ENCODE peak calls at places on chromosome 4, in six cellular contexts. K is HepG2, I is GM12892, S is H1, F is GM12878, B is K562. D is an unnamed sample.

GRCh38 chr4:118682928-118683327 is 2.3 kb upstream of the METTL14 start:
- DNase-seq in S (no peak), I (no peak), B (peak; percentile 43), F (no peak), K (peak; percentile 30), D (no peak)

GRCh38 chr4:15938182-15938581 is 358 bp downstream of the FGFBP1 start:
- DNase-seq in I (no peak), S (no peak), F (no peak), B (no peak), K (no peak), D (no peak)

GRCh38 chr4:3302164-3302785 is 9.5 kb downstream of the RGS12 start:
- DNase-seq in F (peak; percentile 21), S (no peak), K (no peak), B (no peak), I (peak; percentile 41), D (peak; percentile 53)

GRCh38 chr4:95155759-95156451 is 392.9 kb downstream of the UNC5C start:
- DNase-seq in S (no peak), I (no peak), K (peak; percentile 13), B (peak; percentile 39), F (no peak), D (no peak)

GRCh38 chr4:184168406-184169019 is 49.2 kb downstream of the ENPP6 start:
- DNase-seq in B (peak; percentile 80), K (peak; percentile 26), I (peak; percentile 78), F (no peak), S (peak; percentile 77), D (peak; percentile 75)

GRCh38 chr4:166290426-166290825 is 417.4 kb downstream of the TLL1 start:
- DNase-seq in F (no peak), B (no peak), S (no peak), I (no peak), K (no peak), D (no peak)

GRCh38 chr4:85741921-85742591 is 267.1 kb downstream of the ARHGAP24 start:
- DNase-seq in F (no peak), S (no peak), B (no peak), K (no peak), I (no peak), D (no peak)

GRCh38 chr4:3346146-3346545 is 53.3 kb downstream of the RGS12 start:
- DNase-seq in I (no peak), F (peak; percentile 30), S (no peak), K (peak; percentile 81), B (peak; percentile 68), D (peak; percentile 57)

GRCh38 chr4:21307709-21308108 is 607.5 kb downstream of the PACRGL start:
- DNase-seq in K (no peak), F (no peak), B (no peak), I (no peak), S (no peak), D (no peak)

GRCh38 chr4:143961084-143961483 is 55.7 kb upstream of the GYPE start:
- DNase-seq in I (no peak), K (no peak), S (no peak), F (no peak), B (peak; percentile 6), D (no peak)

GRCh38 chr4:184406915-184407314 is 67.4 kb downstream of the IRF2 start:
- DNase-seq in F (no peak), K (no peak), S (no peak), I (no peak), B (no peak), D (no peak)

GRCh38 chr4:42654606-42655005 is 2.3 kb downstream of the ATP8A1 start:
- DNase-seq in S (no peak), F (no peak), K (peak; percentile 6), B (no peak), I (no peak), D (no peak)

GRCh38 chr4:76036855-76037254 is 985 bp upstream of the CXCL11 start:
- DNase-seq in F (no peak), K (no peak), B (no peak), I (no peak), S (no peak), D (no peak)

GRCh38 chr4:7766661-7767345 is 172.9 kb downstream of the AFAP1 start:
- DNase-seq in B (no peak), F (no peak), S (no peak), K (no peak), I (no peak), D (no peak)

GRCh38 chr4:139628184-139629012 is 37.2 kb upstream of the MGST2 start:
- DNase-seq in K (no peak), I (no peak), F (no peak), B (no peak), S (no peak), D (no peak)

GRCh38 chr4:1746265-1746691 is 25.0 kb downstream of the TACC3 start:
- DNase-seq in F (no peak), S (peak; percentile 85), K (peak; percentile 82), B (peak; percentile 90), I (peak; percentile 87), D (peak; percentile 93)

GRCh38 chr4:55906999-55907398 is 41.7 kb upstream of the CEP135 start:
- DNase-seq in S (no peak), B (no peak), I (no peak), F (no peak), K (no peak), D (no peak)

GRCh38 chr4:36004231-36004851 is 240.0 kb downstream of the ARAP2 start:
- DNase-seq in K (no peak), B (no peak), F (no peak), I (no peak), S (no peak), D (no peak)

GRCh38 chr4:186158021-186158859 is 33.1 kb upstream of the CYP4V2 start:
- DNase-seq in K (no peak), I (no peak), F (no peak), B (no peak), S (no peak), D (no peak)

GRCh38 chr4:160038560-160038959 is 935.7 kb downstream of the RAPGEF2 start:
- DNase-seq in B (no peak), K (no peak), S (no peak), I (no peak), F (no peak), D (no peak)

GRCh38 chr4:40350627-40351227 is 15.6 kb downstream of the CHRNA9 start:
- DNase-seq in K (no peak), F (no peak), I (no peak), S (no peak), B (no peak), D (no peak)

GRCh38 chr4:105709081-105709450 is 482 bp downstream of the GSTCD start:
- DNase-seq in F (no peak), I (peak; percentile 11), S (no peak), K (peak; percentile 10), B (no peak), D (no peak)

GRCh38 chr4:16916719-16917337 is 18.4 kb upstream of the LDB2 start:
- DNase-seq in K (peak; percentile 63), S (peak; percentile 90), F (peak; percentile 47), B (peak; percentile 81), I (peak; percentile 34), D (peak; percentile 48)

GRCh38 chr4:168139336-168139735 is 47.0 kb downstream of the ANXA10 start:
- DNase-seq in F (no peak), K (no peak), S (no peak), I (no peak), B (no peak), D (no peak)

GRCh38 chr4:42786350-42787070 is 106.0 kb upstream of the GRXCR1 start:
- DNase-seq in S (no peak), I (no peak), K (no peak), B (no peak), F (no peak), D (no peak)

GRCh38 chr4:113832795-113833194 is 71.3 kb upstream of the CAMK2D start:
- DNase-seq in I (no peak), S (no peak), K (no peak), B (no peak), F (no peak), D (no peak)

GRCh38 chr4:77586953-77587383 is 18.7 kb upstream of the CXCL13 start:
- DNase-seq in S (no peak), B (no peak), K (no peak), F (peak; percentile 88), I (peak; percentile 29), D (peak; percentile 26)
- TF ChIP-seq TAF1 in S (no peak), B (no peak), K (no peak), F (no peak), I (no peak), D (no peak)

DNA sequence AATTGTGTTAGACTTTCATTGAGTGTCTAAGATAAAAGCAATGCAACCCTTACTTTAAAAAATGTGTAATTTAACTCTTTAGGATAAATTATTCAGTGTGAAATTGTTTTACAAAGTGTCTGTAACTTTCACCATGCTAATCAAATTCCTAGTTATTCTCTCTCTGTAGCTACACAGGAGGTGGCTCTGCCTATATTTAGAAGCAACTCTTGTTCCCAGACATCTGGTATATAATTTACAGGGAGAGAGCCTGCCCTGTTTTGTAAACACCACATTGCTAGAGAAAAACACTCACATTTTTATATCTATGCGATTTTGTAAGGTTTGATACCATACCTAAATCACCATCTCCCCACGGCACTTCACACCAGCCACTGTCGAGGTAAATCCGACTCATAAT is 35.4 kb upstream of the SPATA4 start:
- DNase-seq in F (no peak), K (no peak), S (no peak), I (no peak), B (no peak), D (no peak)
- TF ChIP-seq POLR2A in F (no peak), K (no peak), S (no peak), I (no peak), B (no peak), D (no peak)

GRCh38 chr4:73704314-73705055 is 35.9 kb upstream of the CXCL8 start:
- DNase-seq in B (peak; percentile 28), I (no peak), S (no peak), F (no peak), K (peak; percentile 48), D (no peak)
- TF ChIP-seq POLR2AphosphoS5 in B (peak; percentile 45), I (no peak), S (no peak), F (no peak), K (no peak), D (no peak)

GRCh38 chr4:150664935-150665334 is 83.0 kb downstream of the MAB21L2 start:
- DNase-seq in I (no peak), B (no peak), S (no peak), F (no peak), K (peak; percentile 7), D (no peak)
- TF ChIP-seq TAF1 in I (no peak), B (no peak), S (no peak), F (no peak), K (no peak), D (no peak)

GRCh38 chr4:26858035-26858918 is 2.4 kb upstream of the STIM2 start:
- DNase-seq in I (no peak), B (no peak), F (no peak), K (no peak), S (no peak), D (no peak)

GRCh38 chr4:26858947-26859401 is 1.7 kb upstream of the STIM2 start:
- DNase-seq in F (no peak), I (no peak), S (no peak), B (no peak), K (no peak), D (no peak)

GRCh38 chr4:26859762-26860156 is 882 bp upstream of the STIM2 start:
- DNase-seq in I (no peak), B (no peak), S (no peak), F (no peak), K (no peak), D (no peak)

GRCh38 chr4:26856906-26857277 is 3.7 kb upstream of the STIM2 start:
- DNase-seq in S (no peak), I (no peak), F (no peak), B (no peak), K (no peak), D (no peak)

GRCh38 chr4:26857278-26858034 is 3.2 kb upstream of the STIM2 start:
- DNase-seq in I (peak; percentile 76), F (peak; percentile 53), S (peak; percentile 36), B (peak; percentile 91), K (peak; percentile 58), D (peak; percentile 78)
- TF ChIP-seq POLR2A in I (peak; percentile 84), F (peak; percentile 83), S (no peak), B (peak; percentile 83), K (no peak), D (peak; percentile 58)

GRCh38 chr4:87409420-87409939 is 12.9 kb upstream of the NUDT9 start:
- DNase-seq in I (no peak), K (peak; percentile 89), S (no peak), F (no peak), B (no peak), D (no peak)
- TF ChIP-seq POLR2AphosphoS5 in I (no peak), K (no peak), S (no peak), F (no peak), B (no peak), D (no peak)